ENCODE peak calls at places on chromosomes 12 and 14, in nine cellular contexts. One of them, this sample, is unnamed. For H3K27me3, the result is how much of the 10 kb centered on the place peaks cover.

GRCh38 chr12:19546027-19546426 is 106.7 kb downstream of the AEBP2 start:
- DNase-seq in cardiac muscle cell: peak
- DNase-seq in fibroblast of lung: peak
- DNase-seq in left ventricle myocardium inferior: no peak
- DNase-seq in effector memory CD4-positive, alpha-beta T cell: no peak
- DNase-seq in CD4-positive, alpha-beta memory T cell: no peak
- DNase-seq in H1: no peak
- DNase-seq in astrocyte: no peak
- DNase-seq in AG04450: no peak
- DNase-seq in this sample: no peak

GRCh38 chr14:104361921-104362681 is 217.5 kb upstream of the C14orf180 start:
- DNase-seq in fibroblast of lung: no peak
- DNase-seq in cardiac muscle cell: no peak
- DNase-seq in CD4-positive, alpha-beta memory T cell: no peak
- DNase-seq in AG04450: no peak
- DNase-seq in left ventricle myocardium inferior: no peak
- DNase-seq in astrocyte: no peak
- DNase-seq in H1: no peak
- DNase-seq in effector memory CD4-positive, alpha-beta T cell: no peak
- DNase-seq in this sample: no peak

GRCh38 chr14:69708586-69709169 is 58.3 kb upstream of the SRSF5 start:
- DNase-seq in astrocyte: no peak
- DNase-seq in cardiac muscle cell: peak
- DNase-seq in fibroblast of lung: peak
- DNase-seq in AG04450: no peak
- DNase-seq in left ventricle myocardium inferior: no peak
- DNase-seq in CD4-positive, alpha-beta memory T cell: peak
- DNase-seq in effector memory CD4-positive, alpha-beta T cell: no peak
- DNase-seq in H1: no peak
- DNase-seq in this sample: no peak

GRCh38 chr14:105425823-105426247 is 6.2 kb downstream of the MTA1 start:
- DNase-seq in astrocyte: no peak
- DNase-seq in left ventricle myocardium inferior: no peak
- DNase-seq in CD4-positive, alpha-beta memory T cell: no peak
- DNase-seq in cardiac muscle cell: no peak
- DNase-seq in AG04450: no peak
- DNase-seq in fibroblast of lung: no peak
- DNase-seq in effector memory CD4-positive, alpha-beta T cell: no peak
- DNase-seq in H1: no peak
- DNase-seq in this sample: no peak

GRCh38 chr14:95294834-95295599 is 24.7 kb downstream of the CLMN start:
- DNase-seq in CD4-positive, alpha-beta memory T cell: no peak
- DNase-seq in fibroblast of lung: peak
- DNase-seq in effector memory CD4-positive, alpha-beta T cell: no peak
- DNase-seq in H1: no peak
- DNase-seq in astrocyte: peak
- DNase-seq in cardiac muscle cell: no peak
- DNase-seq in AG04450: no peak
- DNase-seq in left ventricle myocardium inferior: no peak
- DNase-seq in this sample: no peak

GRCh38 chr14:96304956-96305355 is 48.9 kb downstream of the BDKRB1 start:
- DNase-seq in effector memory CD4-positive, alpha-beta T cell: no peak
- DNase-seq in AG04450: no peak
- DNase-seq in astrocyte: no peak
- DNase-seq in CD4-positive, alpha-beta memory T cell: no peak
- DNase-seq in H1: peak
- DNase-seq in fibroblast of lung: no peak
- DNase-seq in cardiac muscle cell: peak
- DNase-seq in left ventricle myocardium inferior: no peak
- DNase-seq in this sample: no peak

GRCh38 chr12:132201391-132202120 is 57.3 kb downstream of the NOC4L start:
- DNase-seq in CD4-positive, alpha-beta memory T cell: no peak
- DNase-seq in fibroblast of lung: no peak
- DNase-seq in AG04450: no peak
- DNase-seq in effector memory CD4-positive, alpha-beta T cell: no peak
- DNase-seq in left ventricle myocardium inferior: no peak
- DNase-seq in H1: no peak
- DNase-seq in cardiac muscle cell: no peak
- DNase-seq in astrocyte: no peak
- DNase-seq in this sample: no peak

GRCh38 chr12:62604856-62605255 is 138.2 kb downstream of the MON2 start:
- DNase-seq in cardiac muscle cell: no peak
- DNase-seq in effector memory CD4-positive, alpha-beta T cell: no peak
- DNase-seq in AG04450: no peak
- DNase-seq in left ventricle myocardium inferior: no peak
- DNase-seq in CD4-positive, alpha-beta memory T cell: peak
- DNase-seq in astrocyte: peak
- DNase-seq in fibroblast of lung: peak
- DNase-seq in H1: no peak
- DNase-seq in this sample: no peak

GRCh38 chr14:75985618-75986438 is at the start of gene IFT43:
- DNase-seq in left ventricle myocardium inferior: peak
- DNase-seq in AG04450: no peak
- DNase-seq in fibroblast of lung: peak
- DNase-seq in astrocyte: peak
- DNase-seq in H1: peak
- DNase-seq in cardiac muscle cell: peak
- DNase-seq in CD4-positive, alpha-beta memory T cell: peak
- DNase-seq in effector memory CD4-positive, alpha-beta T cell: peak
- DNase-seq in this sample: peak

GRCh38 chr12:109295764-109296425 is 13.2 kb downstream of the FOXN4 start:
- DNase-seq in fibroblast of lung: no peak
- DNase-seq in effector memory CD4-positive, alpha-beta T cell: no peak
- DNase-seq in H1: no peak
- DNase-seq in AG04450: no peak
- DNase-seq in left ventricle myocardium inferior: no peak
- DNase-seq in CD4-positive, alpha-beta memory T cell: no peak
- DNase-seq in astrocyte: no peak
- DNase-seq in cardiac muscle cell: no peak
- DNase-seq in this sample: no peak

GRCh38 chr14:67187826-67188225 is 1.4 kb upstream of the GARIN2 start:
- DNase-seq in astrocyte: peak
- DNase-seq in effector memory CD4-positive, alpha-beta T cell: no peak
- DNase-seq in CD4-positive, alpha-beta memory T cell: no peak
- DNase-seq in left ventricle myocardium inferior: no peak
- DNase-seq in AG04450: peak
- DNase-seq in fibroblast of lung: peak
- DNase-seq in H1: no peak
- DNase-seq in cardiac muscle cell: no peak
- DNase-seq in this sample: no peak

GRCh38 chr14:80987235-80988032 is 32.0 kb downstream of the TSHR start:
- DNase-seq in fibroblast of lung: peak
- DNase-seq in cardiac muscle cell: peak
- DNase-seq in H1: peak
- DNase-seq in AG04450: peak
- DNase-seq in astrocyte: peak
- DNase-seq in effector memory CD4-positive, alpha-beta T cell: peak
- DNase-seq in CD4-positive, alpha-beta memory T cell: peak
- DNase-seq in left ventricle myocardium inferior: peak
- DNase-seq in this sample: peak

GRCh38 chr14:43200519-43200918 is 1306.6 kb downstream of the FSCB start:
- DNase-seq in astrocyte: no peak
- DNase-seq in AG04450: no peak
- DNase-seq in H1: no peak
- DNase-seq in cardiac muscle cell: no peak
- DNase-seq in left ventricle myocardium inferior: no peak
- DNase-seq in CD4-positive, alpha-beta memory T cell: no peak
- DNase-seq in fibroblast of lung: no peak
- DNase-seq in effector memory CD4-positive, alpha-beta T cell: no peak
- DNase-seq in this sample: no peak

GRCh38 chr14:89720076-89720687 is 234.3 kb downstream of the EFCAB11 start:
- DNase-seq in left ventricle myocardium inferior: no peak
- DNase-seq in effector memory CD4-positive, alpha-beta T cell: peak
- DNase-seq in AG04450: no peak
- DNase-seq in astrocyte: no peak
- DNase-seq in fibroblast of lung: no peak
- DNase-seq in H1: no peak
- DNase-seq in cardiac muscle cell: no peak
- DNase-seq in CD4-positive, alpha-beta memory T cell: peak
- DNase-seq in this sample: no peak

GRCh38 chr12:85575115-85576096 is 260.8 kb downstream of the RASSF9 start:
- DNase-seq in cardiac muscle cell: peak
- DNase-seq in astrocyte: peak
- DNase-seq in H1: peak
- DNase-seq in fibroblast of lung: peak
- DNase-seq in CD4-positive, alpha-beta memory T cell: no peak
- DNase-seq in left ventricle myocardium inferior: peak
- DNase-seq in AG04450: peak
- DNase-seq in effector memory CD4-positive, alpha-beta T cell: no peak
- DNase-seq in this sample: no peak

GRCh38 chr12:113318900-113319628 is 15.8 kb downstream of the SLC8B1 start:
- DNase-seq in cardiac muscle cell: no peak
- DNase-seq in H1: no peak
- DNase-seq in CD4-positive, alpha-beta memory T cell: no peak
- DNase-seq in left ventricle myocardium inferior: no peak
- DNase-seq in fibroblast of lung: no peak
- DNase-seq in astrocyte: no peak
- DNase-seq in AG04450: no peak
- DNase-seq in effector memory CD4-positive, alpha-beta T cell: no peak
- DNase-seq in this sample: no peak

GRCh38 chr12:90090929-90091651 is 382.5 kb upstream of the ATP2B1 start:
- DNase-seq in effector memory CD4-positive, alpha-beta T cell: no peak
- DNase-seq in CD4-positive, alpha-beta memory T cell: no peak
- DNase-seq in AG04450: peak
- DNase-seq in H1: no peak
- DNase-seq in fibroblast of lung: peak
- DNase-seq in left ventricle myocardium inferior: no peak
- DNase-seq in astrocyte: peak
- DNase-seq in cardiac muscle cell: peak
- DNase-seq in this sample: no peak

GRCh38 chr12:103801709-103802585 is 39.1 kb downstream of the NT5DC3 start:
- DNase-seq in effector memory CD4-positive, alpha-beta T cell: no peak
- DNase-seq in AG04450: no peak
- DNase-seq in left ventricle myocardium inferior: no peak
- DNase-seq in CD4-positive, alpha-beta memory T cell: no peak
- DNase-seq in astrocyte: peak
- DNase-seq in H1: no peak
- DNase-seq in fibroblast of lung: peak
- DNase-seq in cardiac muscle cell: no peak
- DNase-seq in this sample: no peak

DNA sequence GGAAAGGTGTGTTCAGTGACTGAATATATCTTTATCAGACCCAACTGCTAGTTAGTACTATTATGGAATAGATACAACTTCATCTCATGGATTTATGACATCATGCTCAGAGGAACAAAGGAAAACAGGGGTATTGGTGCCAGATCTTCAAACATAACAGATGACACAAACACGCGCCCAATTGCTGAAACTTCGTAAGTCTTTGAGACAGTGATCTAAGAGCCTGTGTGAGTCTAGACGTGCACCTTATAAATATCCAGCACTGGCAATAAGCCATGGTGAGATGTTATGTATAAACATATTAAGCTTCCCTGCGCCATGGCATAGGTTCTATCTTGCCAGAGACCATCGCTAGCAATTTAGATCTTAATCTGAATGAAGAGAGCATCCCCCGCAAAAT is 42.2 kb upstream of the NR2C1 start:
- DNase-seq in CD4-positive, alpha-beta memory T cell: no peak
- DNase-seq in left ventricle myocardium inferior: no peak
- DNase-seq in H1: no peak
- DNase-seq in cardiac muscle cell: no peak
- DNase-seq in astrocyte: no peak
- DNase-seq in effector memory CD4-positive, alpha-beta T cell: no peak
- DNase-seq in AG04450: no peak
- DNase-seq in fibroblast of lung: peak
- DNase-seq in this sample: no peak
- H3K4me3 ChIP-seq in CD4-positive, alpha-beta memory T cell: no peak
- H3K4me3 ChIP-seq in left ventricle myocardium inferior: no peak
- H3K4me3 ChIP-seq in H1: no peak
- H3K4me3 ChIP-seq in cardiac muscle cell: no peak
- H3K4me3 ChIP-seq in astrocyte: no peak
- H3K4me3 ChIP-seq in effector memory CD4-positive, alpha-beta T cell: no peak
- H3K4me3 ChIP-seq in AG04450: no peak
- H3K4me3 ChIP-seq in fibroblast of lung: no peak
- H3K4me3 ChIP-seq in this sample: no peak

GRCh38 chr14:22095845-22096510 is 422.4 kb upstream of the OR4E1 start:
- DNase-seq in CD4-positive, alpha-beta memory T cell: peak
- DNase-seq in AG04450: no peak
- DNase-seq in fibroblast of lung: peak
- DNase-seq in cardiac muscle cell: no peak
- DNase-seq in effector memory CD4-positive, alpha-beta T cell: no peak
- DNase-seq in astrocyte: no peak
- DNase-seq in left ventricle myocardium inferior: no peak
- DNase-seq in H1: no peak
- DNase-seq in this sample: no peak
- H3K27me3 ChIP-seq in CD4-positive, alpha-beta memory T cell: under half
- H3K27me3 ChIP-seq in AG04450: under half
- H3K27me3 ChIP-seq in fibroblast of lung: under half
- H3K27me3 ChIP-seq in cardiac muscle cell: under half
- H3K27me3 ChIP-seq in effector memory CD4-positive, alpha-beta T cell: under half
- H3K27me3 ChIP-seq in astrocyte: under half
- H3K27me3 ChIP-seq in left ventricle myocardium inferior: under half
- H3K27me3 ChIP-seq in H1: under half
- H3K27me3 ChIP-seq in this sample: under half

GRCh38 chr14:91323671-91324605 is 79.4 kb upstream of the GPR68 start:
- DNase-seq in astrocyte: peak
- DNase-seq in left ventricle myocardium inferior: peak
- DNase-seq in fibroblast of lung: peak
- DNase-seq in CD4-positive, alpha-beta memory T cell: peak
- DNase-seq in H1: peak
- DNase-seq in cardiac muscle cell: peak
- DNase-seq in effector memory CD4-positive, alpha-beta T cell: peak
- DNase-seq in AG04450: peak
- DNase-seq in this sample: peak
- H3K4me3 ChIP-seq in astrocyte: no peak
- H3K4me3 ChIP-seq in left ventricle myocardium inferior: peak
- H3K4me3 ChIP-seq in fibroblast of lung: peak
- H3K4me3 ChIP-seq in CD4-positive, alpha-beta memory T cell: peak
- H3K4me3 ChIP-seq in H1: no peak
- H3K4me3 ChIP-seq in cardiac muscle cell: no peak
- H3K4me3 ChIP-seq in effector memory CD4-positive, alpha-beta T cell: peak
- H3K4me3 ChIP-seq in AG04450: peak
- H3K4me3 ChIP-seq in this sample: peak

DNA sequence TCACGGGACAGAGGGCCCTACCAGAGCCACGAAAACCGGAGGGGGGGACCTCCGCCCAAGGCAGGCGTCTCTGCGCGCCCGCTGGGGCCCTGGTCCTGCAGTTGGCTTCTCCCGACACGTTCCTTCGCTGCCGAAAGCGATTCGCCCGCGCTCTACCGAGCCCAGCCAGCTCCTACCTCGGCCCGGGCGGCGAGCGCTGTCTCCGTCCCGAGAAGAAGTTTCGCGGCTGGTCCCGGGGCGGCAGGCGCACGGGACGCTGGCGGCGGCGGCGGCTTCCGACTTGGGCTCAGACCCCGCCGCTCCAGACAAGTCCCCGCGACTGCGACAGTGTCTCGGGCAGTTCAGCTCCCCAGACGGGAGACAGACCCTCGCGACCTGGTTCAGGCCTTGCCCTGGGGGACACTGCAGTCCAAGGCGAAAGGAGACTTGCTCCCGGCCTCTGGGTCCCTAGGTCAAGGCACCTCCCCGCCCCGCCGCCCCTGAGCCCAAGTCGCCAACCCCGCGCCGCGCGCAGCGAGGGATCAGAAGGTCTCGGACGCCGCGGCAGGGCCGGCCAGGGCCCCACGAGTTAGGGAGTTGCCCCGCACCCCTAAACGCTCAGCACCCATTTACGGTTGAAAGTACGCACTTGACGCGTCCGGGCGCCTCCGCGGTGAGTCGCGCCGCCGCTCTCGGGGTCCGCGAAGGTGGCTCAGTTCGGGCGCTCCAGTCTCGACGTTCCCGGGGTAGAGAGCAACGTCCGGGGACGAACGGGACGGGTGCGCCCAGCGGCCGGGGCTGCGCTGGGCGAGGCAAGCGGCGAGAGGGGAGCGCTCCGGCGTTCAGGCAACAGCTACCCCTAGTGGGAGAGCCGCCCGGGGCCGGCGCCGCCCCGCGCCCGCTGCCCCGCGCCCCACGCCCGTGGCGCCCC is 1.4 kb upstream of the DIO3 start:
- DNase-seq in left ventricle myocardium inferior: peak
- DNase-seq in CD4-positive, alpha-beta memory T cell: no peak
- DNase-seq in astrocyte: peak
- DNase-seq in effector memory CD4-positive, alpha-beta T cell: no peak
- DNase-seq in AG04450: no peak
- DNase-seq in fibroblast of lung: peak
- DNase-seq in H1: peak
- DNase-seq in cardiac muscle cell: peak
- DNase-seq in this sample: no peak
- H3K27me3 ChIP-seq in left ventricle myocardium inferior: half or more
- H3K27me3 ChIP-seq in CD4-positive, alpha-beta memory T cell: under half
- H3K27me3 ChIP-seq in astrocyte: half or more
- H3K27me3 ChIP-seq in effector memory CD4-positive, alpha-beta T cell: under half
- H3K27me3 ChIP-seq in AG04450: half or more
- H3K27me3 ChIP-seq in fibroblast of lung: under half
- H3K27me3 ChIP-seq in H1: half or more
- H3K27me3 ChIP-seq in cardiac muscle cell: half or more
- H3K27me3 ChIP-seq in this sample: under half

This sample was measured in naive thymus-derived CD4-positive, alpha-beta T cell.